ENCODE peak calls at places on chromosomes 7 and 10, in ten cellular contexts. O is Caco-2, Y is lung, T is WTC11, F is hepatocyte, Z is K562, X is WERI-Rb-1, Q is spleen, N is thoracic aorta, A is fibroblast of lung. R is an unnamed sample.

GRCh38 chr7:43283706-43284105 is 171.3 kb downstream of the HECW1 start:
- DNase-seq in X (no peak), Q (no peak), A (no peak), O (no peak), T (no peak), Y (no peak), F (no peak), Z (no peak), N (no peak), R (no peak)

GRCh38 chr7:112370436-112370835 is 79.8 kb upstream of the IFRD1 start:
- DNase-seq in X (no peak), A (no peak), T (no peak), O (no peak), F (no peak), Z (no peak), N (no peak), Q (no peak), Y (peak; percentile 42), R (no peak)

GRCh38 chr7:5450549-5451327 is 27.1 kb upstream of the TNRC18 start:
- DNase-seq in A (peak; percentile 42), Z (peak; percentile 69), F (peak; percentile 82), Y (peak; percentile 41), N (no peak), O (peak; percentile 69), T (peak; percentile 79), Q (peak; percentile 84), X (peak; percentile 66), R (peak; percentile 70)

GRCh38 chr7:140008755-140009610 is 53.8 kb downstream of the PARP12 start:
- DNase-seq in X (no peak), T (no peak), A (no peak), N (no peak), O (no peak), Y (no peak), Q (peak; percentile 43), Z (no peak), F (no peak), R (no peak)

GRCh38 chr7:87895363-87895762 is 19.1 kb downstream of the DBF4 start:
- DNase-seq in Q (no peak), N (no peak), F (no peak), Y (no peak), T (no peak), Z (no peak), A (no peak), O (no peak), X (no peak), R (no peak)

GRCh38 chr7:8443871-8444756 is 10.7 kb downstream of the NXPH1 start:
- DNase-seq in Z (no peak), A (no peak), X (peak; percentile 69), F (peak; percentile 46), N (no peak), O (no peak), T (peak; percentile 75), Q (peak; percentile 39), Y (no peak), R (no peak)

GRCh38 chr7:159209429-159209828 is 64.8 kb upstream of the VIPR2 start:
- DNase-seq in O (no peak), T (no peak), A (no peak), Y (no peak), X (no peak), F (no peak), Q (no peak), Z (no peak), N (no peak), R (no peak)

GRCh38 chr7:154255324-154255723 is 203.1 kb downstream of the DPP6 start:
- DNase-seq in Y (no peak), N (no peak), X (no peak), Z (no peak), Q (no peak), A (no peak), F (no peak), T (no peak), O (no peak), R (no peak)

GRCh38 chr10:88270871-88271713 is 312.0 kb downstream of the RNLS start:
- DNase-seq in Y (no peak), Z (no peak), N (no peak), O (no peak), Q (no peak), A (no peak), F (no peak), X (no peak), T (no peak), R (peak; percentile 79)

GRCh38 chr10:12255048-12255447 is 59.1 kb downstream of the CDC123 start:
- DNase-seq in O (no peak), A (no peak), T (no peak), Z (no peak), X (no peak), Y (no peak), F (no peak), N (no peak), Q (no peak), R (no peak)

GRCh38 chr7:18239212-18239611 is 211.6 kb upstream of the PRPS1L1 start:
- DNase-seq in O (no peak), N (no peak), A (no peak), Q (no peak), Y (no peak), Z (no peak), F (no peak), X (no peak), T (no peak), R (no peak)

GRCh38 chr7:28187012-28187411 is 6.4 kb upstream of the JAZF1 start:
- DNase-seq in A (no peak), Y (no peak), O (no peak), N (no peak), F (no peak), Q (no peak), Z (no peak), T (no peak), X (no peak), R (no peak)

GRCh38 chr10:21368022-21368582 is 157.4 kb downstream of the SKIDA1 start:
- DNase-seq in Z (no peak), Y (no peak), X (no peak), N (no peak), O (no peak), T (no peak), A (no peak), F (no peak), Q (no peak), R (no peak)

GRCh38 chr10:32938554-32939061 is 19.4 kb downstream of the ITGB1 start:
- DNase-seq in A (peak; percentile 49), Y (no peak), T (no peak), N (no peak), O (no peak), Q (peak; percentile 73), Z (peak; percentile 43), X (no peak), F (peak; percentile 51), R (no peak)

GRCh38 chr10:8913720-8914119 is 859.2 kb downstream of the GATA3 start:
- DNase-seq in Q (no peak), Y (no peak), Z (no peak), X (no peak), T (no peak), O (no peak), F (peak; percentile 8), N (no peak), A (peak; percentile 1), R (no peak)

GRCh38 chr7:67618569-67619543 is 622.2 kb downstream of the TYW1 start:
- DNase-seq in N (no peak), O (no peak), A (no peak), X (peak; percentile 23), Y (no peak), Z (no peak), F (peak; percentile 73), T (peak; percentile 53), Q (no peak), R (no peak)
- TF ChIP-seq CTCF in N (no peak), O (no peak), A (no peak), X (peak; percentile 12), Y (no peak), Z (peak; percentile 21), F (peak; percentile 40), T (no peak), Q (no peak), R (no peak)

GRCh38 chr10:97185326-97186058 is at the start of gene SLIT1:
- DNase-seq in N (no peak), A (no peak), X (peak; percentile 65), O (no peak), F (peak; percentile 42), T (peak; percentile 61), Y (no peak), Z (no peak), Q (peak; percentile 72), R (no peak)
- TF ChIP-seq CTCF in N (no peak), A (no peak), X (peak; percentile 27), O (peak; percentile 16), F (peak; percentile 5), T (no peak), Y (no peak), Z (no peak), Q (no peak), R (no peak)

DNA sequence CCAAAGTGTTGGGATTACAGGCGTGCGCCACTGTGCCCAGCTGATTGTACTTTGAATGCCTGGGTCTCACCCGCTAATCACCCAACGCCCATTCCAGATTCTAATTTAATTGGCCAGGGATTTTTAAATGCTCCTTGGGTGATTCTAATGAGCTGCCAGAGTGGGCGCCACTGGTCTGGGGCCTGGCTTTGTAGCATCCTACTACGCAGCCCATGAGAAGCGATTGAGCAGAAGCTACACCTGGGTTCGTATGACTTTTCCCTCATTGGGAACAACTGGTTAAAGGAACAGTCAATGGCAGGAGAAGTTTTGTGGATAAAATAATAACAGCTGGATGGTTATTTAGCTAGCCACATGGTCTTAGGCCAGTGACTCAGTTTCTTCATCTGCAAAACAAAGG is 108.0 kb downstream of the SPAG6 start:
- DNase-seq in Q (no peak), F (no peak), X (no peak), N (no peak), T (peak; percentile 21), Z (no peak), O (no peak), A (no peak), Y (no peak), R (no peak)
- TF ChIP-seq CTCF in Q (no peak), F (no peak), X (no peak), N (no peak), T (no peak), Z (no peak), O (no peak), A (no peak), Y (no peak), R (no peak)

GRCh38 chr7:16421333-16422099 is at the start of gene CRPPA:
- DNase-seq in Z (peak; percentile 76), O (peak; percentile 86), T (peak; percentile 50), Y (no peak), N (no peak), Q (peak; percentile 84), X (peak; percentile 54), F (peak; percentile 55), A (peak; percentile 53), R (peak; percentile 41)

GRCh38 chr7:16419859-16420258 is 1.5 kb downstream of the CRPPA start:
- DNase-seq in N (no peak), O (no peak), X (no peak), Y (no peak), A (no peak), T (no peak), Z (peak; percentile 57), Q (no peak), F (no peak), R (no peak)

GRCh38 chr7:16422100-16422430 is 727 bp upstream of the CRPPA start:
- DNase-seq in N (no peak), Q (no peak), T (no peak), O (no peak), X (no peak), Y (no peak), Z (no peak), A (peak; percentile 83), F (peak; percentile 15), R (no peak)

GRCh38 chr7:16420329-16420648 is 1.0 kb downstream of the CRPPA start:
- DNase-seq in N (no peak), A (no peak), Q (no peak), X (no peak), O (no peak), F (no peak), T (no peak), Z (no peak), Y (no peak), R (no peak)

GRCh38 chr7:16420649-16421332 is 547 bp downstream of the CRPPA start:
- DNase-seq in Y (peak; percentile 87), N (no peak), O (peak; percentile 94), Q (peak; percentile 93), A (peak; percentile 91), F (peak; percentile 95), T (peak; percentile 76), X (peak; percentile 91), Z (peak; percentile 97), R (peak; percentile 81)
- TF ChIP-seq CTCF in Y (no peak), N (peak; percentile 52), O (peak; percentile 12), Q (no peak), A (peak; percentile 30), F (peak; percentile 25), T (no peak), X (peak; percentile 36), Z (peak; percentile 36), R (peak; percentile 24)

R was measured in foreskin fibroblast.